ENCODE peak calls at places on chromosomes 6 and 20, in four cellular contexts. R, B, F and V are unnamed samples.

GRCh38 chr6:84074988-84075781 is 41.6 kb downstream of the MRAP2 start:
- DNase-seq in F (no peak), R (peak; percentile 49), B (no peak), V (peak; percentile 34)

GRCh38 chr6:12118604-12119003 is 106.5 kb downstream of the HIVEP1 start:
- DNase-seq in F (no peak), R (no peak), B (no peak), V (no peak)

GRCh38 chr20:54456972-54457371 is 18.4 kb upstream of the DOK5 start:
- DNase-seq in F (no peak), B (no peak), R (no peak), V (no peak)

GRCh38 chr20:38798266-38798665 is 7.2 kb upstream of the PPP1R16B start:
- DNase-seq in R (no peak), F (no peak), B (no peak), V (no peak)

GRCh38 chr6:105893741-105894140 is 192.4 kb upstream of the PRDM1 start:
- DNase-seq in F (no peak), R (no peak), B (no peak), V (no peak)

GRCh38 chr6:71419954-71420692 is 131.5 kb downstream of the OGFRL1 start:
- DNase-seq in B (no peak), R (no peak), F (no peak), V (no peak)

GRCh38 chr6:158220786-158221442 is 52.8 kb downstream of the GTF2H5 start:
- DNase-seq in F (peak; percentile 78), R (peak; percentile 88), B (no peak), V (peak; percentile 89)

GRCh38 chr20:62066983-62067433 is 1.3 kb upstream of the TAF4 start:
- DNase-seq in B (peak; percentile 33), R (peak; percentile 44), F (peak; percentile 94), V (no peak)

GRCh38 chr20:6434131-6434530 is 311.3 kb upstream of the FERMT1 start:
- DNase-seq in R (no peak), F (no peak), B (no peak), V (no peak)

GRCh38 chr20:50416269-50416863 is 93.8 kb upstream of the PTPN1 start:
- DNase-seq in B (no peak), F (no peak), R (no peak), V (no peak)

GRCh38 chr6:106557837-106558236 is 71.5 kb downstream of the RTN4IP1 start:
- DNase-seq in F (peak; percentile 74), B (no peak), R (no peak), V (no peak)

GRCh38 chr20:56249244-56249955 is 868 bp downstream of the MC3R start:
- DNase-seq in R (peak; percentile 57), B (no peak), F (peak; percentile 49), V (peak; percentile 55)

GRCh38 chr20:8331740-8332412 is 199.8 kb downstream of the PLCB1 start:
- DNase-seq in B (no peak), F (peak; percentile 86), R (no peak), V (no peak)

GRCh38 chr20:47610247-47610944 is 108.7 kb downstream of the NCOA3 start:
- DNase-seq in B (peak; percentile 33), R (no peak), F (no peak), V (no peak)

DNA sequence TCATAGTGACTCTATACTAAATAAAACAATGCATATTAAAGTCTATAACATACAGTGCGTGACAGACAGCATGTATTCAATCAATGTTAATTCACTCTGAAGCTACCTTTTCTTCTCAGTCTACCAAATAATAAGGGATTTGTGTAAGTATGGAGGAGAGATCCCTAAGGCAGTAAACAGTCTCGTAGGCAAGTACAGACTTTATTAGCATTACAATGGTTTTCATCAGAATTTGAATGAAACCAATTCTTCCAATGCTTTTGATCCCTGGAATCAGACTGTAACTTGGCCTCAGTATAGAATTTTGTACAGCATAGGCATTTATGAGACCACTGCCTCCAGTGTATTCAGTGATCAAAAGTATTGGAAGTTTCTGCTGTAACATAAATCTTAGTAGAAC is 19.5 kb downstream of the LYRM4 start:
- DNase-seq in B (no peak), R (no peak), F (no peak), V (no peak)
- TF ChIP-seq BHLHE40 in B (no peak), R (no peak), F (no peak), V (no peak)

DNA sequence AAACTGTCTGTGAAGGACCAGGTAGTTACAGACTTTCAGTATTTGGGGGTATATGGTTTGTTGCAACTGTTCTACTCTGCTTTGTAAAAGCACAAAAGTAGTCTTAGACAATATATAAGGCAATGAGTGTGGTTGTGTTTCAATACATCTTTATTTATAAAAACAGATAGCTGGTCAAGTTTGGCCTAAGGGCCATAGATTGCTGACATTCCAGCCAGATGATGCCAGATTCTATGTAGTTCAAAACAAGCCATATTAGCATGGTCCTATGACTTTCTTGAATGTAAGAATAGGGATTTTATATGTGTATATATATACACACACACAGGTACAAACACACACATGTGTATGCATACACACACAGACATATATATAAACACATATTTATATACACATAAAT is 201.8 kb downstream of the GRIK2 start:
- DNase-seq in R (no peak), F (no peak), B (no peak), V (no peak)
- TF ChIP-seq SP1 in R (no peak), F (no peak), B (no peak), V (no peak)

DNA sequence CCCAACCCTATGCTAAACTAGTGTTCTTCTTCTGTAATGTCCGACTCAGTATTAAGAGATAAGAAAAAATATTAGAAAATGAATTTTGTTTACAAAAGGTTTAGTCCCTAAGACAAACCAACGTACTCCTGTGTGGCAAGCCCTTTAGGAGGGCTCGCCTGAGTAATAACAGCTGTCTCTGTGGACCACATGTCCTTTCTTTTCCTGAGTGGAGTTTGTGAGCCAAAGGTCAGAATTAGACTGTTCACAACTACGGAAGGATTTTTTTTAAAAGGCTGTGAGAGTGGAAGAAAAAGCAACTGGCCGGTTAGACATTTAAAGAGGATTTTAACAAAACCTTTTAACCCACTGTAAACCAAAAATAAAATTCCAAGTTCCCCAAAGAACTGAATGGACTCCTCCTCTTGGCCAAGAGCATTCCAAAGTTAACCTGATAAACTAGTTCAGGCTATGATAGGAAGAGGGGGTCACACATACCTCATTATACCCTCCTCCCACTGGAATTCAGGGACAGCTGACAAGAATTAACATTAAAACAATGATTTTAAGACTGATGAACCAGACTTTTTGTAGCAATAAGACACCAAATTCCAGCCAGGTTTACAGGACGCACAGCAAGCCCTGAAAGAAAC is 43.5 kb downstream of the FAM184A start:
- DNase-seq in B (no peak), R (no peak), F (peak; percentile 7), V (no peak)
- TF ChIP-seq BHLHE40 in B (no peak), R (no peak), F (no peak), V (no peak)

DNA sequence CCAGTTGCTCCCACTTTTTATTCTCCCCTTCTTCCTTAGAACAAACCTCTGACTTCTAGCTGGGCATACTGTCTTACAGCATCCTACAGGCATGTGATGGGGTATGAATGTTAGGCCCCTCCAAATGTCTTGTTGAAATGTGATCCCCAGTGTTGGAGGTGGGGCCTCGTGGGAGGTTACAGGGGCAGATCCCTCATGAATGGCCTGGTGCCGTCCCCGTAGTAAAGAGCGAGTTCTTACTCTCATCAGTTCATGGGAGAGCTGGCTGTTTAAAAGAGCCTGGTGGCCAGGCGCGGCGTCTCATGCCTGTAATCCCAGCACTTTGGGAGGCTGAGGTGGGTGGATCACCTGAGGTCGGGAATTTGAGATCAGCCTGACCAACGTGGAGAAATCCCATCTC is 15.5 kb downstream of the OVOL2 start:
- DNase-seq in B (no peak), F (no peak), R (no peak), V (no peak)
- TF ChIP-seq SP1 in B (no peak), F (no peak), R (no peak), V (no peak)

DNA sequence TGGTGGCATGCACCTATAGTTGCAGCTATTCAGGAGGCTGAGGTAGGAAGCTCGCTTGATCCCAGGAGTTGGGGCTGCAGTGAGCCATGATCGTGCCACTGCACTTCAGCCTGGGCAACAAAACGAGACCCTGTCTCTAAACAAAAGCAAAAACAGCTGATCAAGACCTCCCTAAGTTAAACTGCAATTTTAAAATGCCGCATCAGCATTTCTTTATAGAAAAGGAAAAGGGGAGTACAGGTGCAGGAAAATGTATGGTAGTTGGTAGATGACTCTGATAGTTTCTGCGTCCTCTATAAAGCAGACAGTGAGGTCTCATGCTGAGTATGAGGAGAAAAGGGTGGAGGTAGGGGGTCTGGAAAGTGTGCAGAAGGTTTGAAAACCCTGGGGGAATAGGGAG is 8.9 kb upstream of the TBCC start:
- DNase-seq in B (no peak), F (no peak), R (no peak), V (no peak)
- TF ChIP-seq BHLHE40 in B (no peak), F (no peak), R (no peak), V (no peak)